ENCODE peak calls at places on chromosomes 3 and 15, in seven cellular contexts. J is astrocyte of the spinal cord, A is progenitor cell of endocrine pancreas, R is OCI-LY7, P is glutamatergic neuron, N is uterus, Z is heart left ventricle. L is an unnamed sample.

GRCh38 chr3:177358085-177358967 is 161.0 kb upstream of the TBL1XR1 start:
- DNase-seq in J (peak), A (no peak), R (peak), P (peak), N (peak), Z (peak), L (no peak)

GRCh38 chr3:129238945-129239705 is 10.3 kb upstream of the COPG1 start:
- DNase-seq in J (no peak), A (no peak), R (no peak), P (no peak), N (no peak), Z (no peak), L (no peak)

GRCh38 chr3:129211345-129211744 is 27.6 kb upstream of the CNBP start:
- DNase-seq in J (no peak), A (no peak), R (no peak), P (no peak), N (no peak), Z (no peak), L (no peak)

GRCh38 chr3:27114684-27115083 is 254.5 kb downstream of the NEK10 start:
- DNase-seq in J (peak), A (no peak), R (no peak), P (no peak), N (no peak), Z (no peak), L (no peak)

GRCh38 chr3:40597441-40597840 is 72.7 kb downstream of the ZNF621 start:
- DNase-seq in J (peak), A (no peak), R (no peak), P (no peak), N (no peak), Z (no peak), L (no peak)

GRCh38 chr3:62923092-62923491 is 47.9 kb upstream of the CADPS start:
- DNase-seq in J (no peak), A (no peak), R (no peak), P (no peak), N (no peak), Z (no peak), L (no peak)

GRCh38 chr3:39805650-39806049 is 3.8 kb upstream of the MYRIP start:
- DNase-seq in J (no peak), A (no peak), R (no peak), P (no peak), N (no peak), Z (no peak), L (no peak)

GRCh38 chr3:49001155-49001554 is 6.0 kb upstream of the WDR6 start:
- DNase-seq in J (no peak), A (no peak), R (no peak), P (no peak), N (no peak), Z (no peak), L (no peak)

GRCh38 chr3:162492446-162493081 is 996.0 kb downstream of the OTOL1 start:
- DNase-seq in J (peak), A (no peak), R (no peak), P (no peak), N (no peak), Z (no peak), L (no peak)

GRCh38 chr3:71962561-71963240 is 177.8 kb upstream of the PROK2 start:
- DNase-seq in J (no peak), A (no peak), R (no peak), P (no peak), N (no peak), Z (no peak), L (no peak)

GRCh38 chr15:45091161-45091560 is 22.8 kb downstream of the DUOX2 start:
- DNase-seq in J (no peak), A (no peak), R (no peak), P (no peak), N (no peak), Z (no peak), L (no peak)

GRCh38 chr3:97872209-97873042 is 50.6 kb downstream of the CRYBG3 start:
- DNase-seq in J (peak), A (no peak), R (no peak), P (no peak), N (peak), Z (no peak), L (no peak)

GRCh38 chr3:44665173-44665572 is 16.6 kb downstream of the ZNF35 start:
- DNase-seq in J (no peak), A (no peak), R (no peak), P (no peak), N (no peak), Z (no peak), L (no peak)

GRCh38 chr3:44659015-44659414 is 10.5 kb downstream of the ZNF35 start:
- DNase-seq in J (no peak), A (no peak), R (no peak), P (no peak), N (no peak), Z (no peak), L (no peak)

GRCh38 chr3:44661189-44661588 is 12.7 kb downstream of the ZNF35 start:
- DNase-seq in J (no peak), A (no peak), R (peak), P (no peak), N (no peak), Z (no peak), L (no peak)

DNA sequence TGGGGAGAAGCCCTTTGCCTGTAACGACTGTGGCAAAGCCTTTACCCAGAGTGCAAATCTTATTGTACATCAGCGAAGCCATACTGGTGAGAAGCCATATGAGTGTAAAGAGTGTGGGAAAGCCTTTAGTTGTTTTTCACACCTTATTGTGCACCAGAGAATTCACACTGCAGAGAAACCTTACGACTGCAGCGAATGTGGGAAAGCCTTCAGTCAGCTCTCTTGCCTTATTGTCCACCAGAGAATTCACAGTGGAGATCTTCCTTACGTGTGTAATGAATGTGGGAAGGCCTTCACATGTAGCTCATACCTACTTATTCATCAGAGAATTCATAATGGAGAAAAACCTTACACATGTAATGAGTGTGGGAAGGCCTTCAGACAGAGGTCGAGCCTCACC is 10.9 kb downstream of the ZNF35 start:
- DNase-seq in J (no peak), A (no peak), R (no peak), P (no peak), N (no peak), Z (no peak), L (no peak)
- TF ChIP-seq CTCF in J (no peak), A (no peak), R (no peak), P (no peak), N (no peak), Z (no peak), L (no peak)

GRCh38 chr3:171585029-171585428 is 124.8 kb upstream of the TNIK start:
- DNase-seq in J (no peak), A (no peak), R (no peak), P (no peak), N (no peak), Z (no peak), L (no peak)

GRCh38 chr3:171584100-171584499 is 123.9 kb upstream of the TNIK start:
- DNase-seq in J (no peak), A (no peak), R (no peak), P (no peak), N (no peak), Z (no peak), L (no peak)

GRCh38 chr3:171591059-171591458 is 130.9 kb upstream of the TNIK start:
- DNase-seq in J (no peak), A (no peak), R (no peak), P (no peak), N (no peak), Z (no peak), L (no peak)

DNA sequence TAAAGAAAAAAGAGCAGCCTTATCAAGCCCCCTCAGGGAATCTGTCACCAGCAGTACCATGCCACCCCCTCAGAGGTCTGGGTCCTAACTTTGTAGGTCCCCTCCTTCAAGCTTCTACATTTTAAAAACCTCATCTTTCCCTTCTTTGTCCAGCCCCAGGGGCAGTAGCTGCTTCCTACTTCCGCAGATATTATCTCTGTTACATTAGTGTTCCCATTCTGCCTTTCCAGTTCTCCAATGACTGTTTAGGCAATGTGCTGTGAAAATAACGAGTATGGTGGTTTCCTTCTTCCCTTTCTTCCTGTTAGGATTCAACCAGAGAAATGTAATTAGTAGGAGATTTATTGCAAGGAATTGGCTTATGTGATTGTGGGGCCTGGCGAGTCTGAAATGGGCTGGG is 126.1 kb upstream of the TNIK start:
- DNase-seq in J (no peak), A (no peak), R (no peak), P (no peak), N (no peak), Z (no peak), L (no peak)
- TF ChIP-seq CTCF in J (no peak), A (no peak), R (no peak), P (no peak), N (no peak), Z (no peak), L (no peak)

DNA sequence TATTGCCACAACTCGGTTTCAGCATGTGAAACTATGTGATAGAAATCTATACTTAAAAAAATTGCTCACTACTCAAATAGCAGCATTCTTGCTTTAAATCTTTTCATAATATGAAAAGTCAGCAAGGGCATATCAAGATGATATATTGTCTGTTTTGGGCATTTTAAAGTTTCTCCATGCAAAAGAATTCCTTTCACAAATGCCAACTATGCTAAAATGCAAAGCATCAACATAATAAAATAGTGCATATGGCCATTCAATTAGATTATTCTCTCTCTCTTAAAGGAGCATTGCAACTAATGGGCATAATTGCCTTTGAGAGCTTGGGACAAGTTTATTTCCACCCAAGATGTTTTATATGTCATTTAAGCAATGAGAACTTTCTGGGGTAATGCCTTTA is 475.1 kb downstream of the ZPLD1 start:
- DNase-seq in J (no peak), A (no peak), R (no peak), P (no peak), N (no peak), Z (no peak), L (no peak)
- TF ChIP-seq CTCF in J (no peak), A (no peak), R (no peak), P (no peak), N (no peak), Z (no peak), L (no peak)

DNA sequence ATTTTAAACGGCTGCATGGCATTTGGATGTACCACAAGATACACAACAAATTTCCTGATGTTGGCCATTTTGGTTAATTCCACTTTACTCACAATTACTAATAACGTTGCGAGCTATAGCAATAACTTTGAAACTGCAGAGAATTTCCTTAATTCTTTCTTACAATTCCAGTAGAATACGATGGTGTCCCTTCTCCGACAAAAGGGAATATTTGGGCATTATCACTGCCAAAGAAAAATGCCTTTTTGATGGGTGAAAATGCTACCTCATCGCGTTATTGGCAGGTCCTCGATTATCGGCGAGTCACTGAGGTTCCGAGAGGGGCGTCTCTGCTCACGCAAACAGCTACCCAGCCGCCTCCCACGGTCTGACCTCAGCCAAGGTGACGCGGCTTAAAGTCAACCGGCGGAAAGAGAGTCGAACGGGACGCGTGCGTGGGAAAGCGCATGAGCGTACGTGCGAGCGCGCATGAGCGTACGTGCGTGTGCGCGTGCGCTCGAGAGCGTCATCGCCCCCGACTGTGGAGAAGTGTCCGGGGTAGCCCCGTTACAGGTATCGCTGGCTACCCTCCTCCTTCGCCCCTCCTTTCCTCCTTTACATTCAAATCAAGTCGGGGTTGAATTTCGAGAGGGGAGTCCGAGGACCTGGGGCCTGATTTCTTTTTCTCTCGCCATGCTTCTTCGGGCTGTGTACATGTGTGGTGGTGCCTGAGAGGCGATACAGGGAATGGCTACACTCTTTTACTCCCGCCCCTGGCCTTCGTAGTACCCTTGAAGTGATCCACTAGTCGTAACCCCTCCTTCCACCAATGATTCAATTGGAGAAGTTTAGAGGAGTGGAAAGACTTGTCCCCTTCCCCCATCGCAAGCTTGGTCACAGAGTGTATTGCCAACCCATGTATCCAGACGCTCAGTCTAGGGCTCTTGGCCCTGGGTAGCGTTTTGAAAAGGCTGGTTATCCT is at the start of gene OXSM:
- DNase-seq in J (peak), A (peak), R (peak), P (peak), N (peak), Z (peak), L (peak)
- TF ChIP-seq CTCF in J (no peak), A (no peak), R (no peak), P (no peak), N (no peak), Z (no peak), L (no peak)

DNA sequence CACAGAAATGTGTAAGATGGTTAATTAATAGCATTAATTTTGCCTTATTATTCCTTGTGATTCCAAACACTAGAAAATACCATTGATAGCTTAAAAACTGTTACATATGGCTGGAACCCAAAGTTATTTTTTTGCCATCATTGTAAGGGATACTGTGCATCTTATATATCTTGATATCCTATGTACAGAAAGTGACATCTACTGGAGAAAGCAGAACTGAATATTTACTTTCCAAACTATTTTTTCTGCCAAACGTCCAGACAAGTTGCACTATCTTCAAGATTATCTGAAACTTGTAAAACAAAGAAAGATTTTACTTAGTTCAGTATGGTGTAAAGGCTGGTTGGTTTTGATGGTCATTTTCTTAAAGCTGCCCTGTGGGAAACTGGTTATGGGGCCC is 33.3 kb upstream of the MEIS2 start:
- DNase-seq in J (peak), A (no peak), R (peak), P (no peak), N (no peak), Z (no peak), L (no peak)
- TF ChIP-seq CTCF in J (peak), A (no peak), R (peak), P (no peak), N (peak), Z (no peak), L (peak)

GRCh38 chr15:81151389-81151788 is 17.3 kb downstream of the CFAP161 start:
- DNase-seq in J (no peak), A (no peak), R (no peak), P (no peak), N (no peak), Z (no peak), L (no peak)

GRCh38 chr15:81156324-81156723 is 22.3 kb downstream of the CFAP161 start:
- DNase-seq in J (no peak), A (no peak), R (no peak), P (no peak), N (no peak), Z (no peak), L (no peak)

GRCh38 chr15:81152799-81153198 is 18.7 kb downstream of the CFAP161 start:
- DNase-seq in J (no peak), A (no peak), R (no peak), P (no peak), N (no peak), Z (no peak), L (no peak)

GRCh38 chr15:81155375-81156218 is 21.5 kb downstream of the CFAP161 start:
- DNase-seq in J (peak), A (no peak), R (peak), P (no peak), N (peak), Z (no peak), L (no peak)

DNA sequence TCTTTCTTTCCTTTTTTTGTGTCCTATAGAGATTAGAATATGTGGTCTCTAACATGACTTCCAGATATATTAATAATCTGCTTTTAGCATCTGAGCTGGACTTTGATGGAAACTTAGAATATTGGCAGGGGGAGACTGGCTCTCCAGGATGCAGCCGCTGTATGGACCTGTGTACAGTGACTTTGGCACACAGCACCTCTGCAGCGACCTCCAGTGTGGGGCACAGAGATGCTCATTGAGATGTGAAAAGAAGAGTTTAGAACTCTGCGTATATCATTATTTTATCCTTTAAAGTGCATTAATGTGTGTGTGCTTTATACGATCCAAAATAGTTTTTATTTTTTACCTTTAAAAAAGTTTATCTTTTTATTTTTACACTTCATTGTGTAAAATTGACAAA is 18.3 kb downstream of the CFAP161 start:
- DNase-seq in J (no peak), A (no peak), R (no peak), P (no peak), N (no peak), Z (no peak), L (no peak)
- TF ChIP-seq CTCF in J (no peak), A (no peak), R (peak), P (no peak), N (no peak), Z (no peak), L (peak)

DNA sequence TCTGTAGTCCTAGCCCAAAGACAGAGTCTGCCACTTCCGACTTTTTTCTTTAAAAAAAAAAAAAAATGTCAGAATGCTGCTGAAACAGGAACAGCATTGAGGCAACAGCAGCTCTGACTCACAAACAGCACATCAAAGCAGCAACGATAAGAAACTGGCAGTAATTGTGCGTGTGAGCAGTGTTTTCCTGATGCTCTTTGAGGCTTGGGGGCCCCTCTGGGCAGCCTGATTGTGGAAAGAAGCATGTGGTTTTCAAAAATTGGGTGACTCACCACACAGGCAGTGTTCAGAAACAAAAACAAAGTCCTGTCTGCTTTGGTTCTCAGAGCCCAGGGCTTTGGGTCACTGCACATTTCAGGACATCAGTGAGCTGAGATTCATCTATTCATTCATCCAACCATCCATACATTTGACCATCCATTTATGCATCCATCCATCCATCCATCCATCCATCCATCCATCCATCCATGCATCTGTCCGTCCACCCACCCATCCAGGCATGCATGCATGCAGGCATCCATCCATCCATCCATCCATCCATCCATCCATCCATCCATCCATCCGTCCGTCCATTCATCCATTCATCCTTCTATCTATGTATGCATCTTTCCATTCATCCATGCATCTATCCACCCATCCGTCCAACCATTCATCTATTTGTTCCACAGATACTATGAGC is 308.4 kb downstream of the RPLP1 start:
- DNase-seq in J (peak), A (no peak), R (peak), P (no peak), N (peak), Z (peak), L (no peak)
- TF ChIP-seq CTCF in J (no peak), A (no peak), R (no peak), P (no peak), N (no peak), Z (no peak), L (no peak)

DNA sequence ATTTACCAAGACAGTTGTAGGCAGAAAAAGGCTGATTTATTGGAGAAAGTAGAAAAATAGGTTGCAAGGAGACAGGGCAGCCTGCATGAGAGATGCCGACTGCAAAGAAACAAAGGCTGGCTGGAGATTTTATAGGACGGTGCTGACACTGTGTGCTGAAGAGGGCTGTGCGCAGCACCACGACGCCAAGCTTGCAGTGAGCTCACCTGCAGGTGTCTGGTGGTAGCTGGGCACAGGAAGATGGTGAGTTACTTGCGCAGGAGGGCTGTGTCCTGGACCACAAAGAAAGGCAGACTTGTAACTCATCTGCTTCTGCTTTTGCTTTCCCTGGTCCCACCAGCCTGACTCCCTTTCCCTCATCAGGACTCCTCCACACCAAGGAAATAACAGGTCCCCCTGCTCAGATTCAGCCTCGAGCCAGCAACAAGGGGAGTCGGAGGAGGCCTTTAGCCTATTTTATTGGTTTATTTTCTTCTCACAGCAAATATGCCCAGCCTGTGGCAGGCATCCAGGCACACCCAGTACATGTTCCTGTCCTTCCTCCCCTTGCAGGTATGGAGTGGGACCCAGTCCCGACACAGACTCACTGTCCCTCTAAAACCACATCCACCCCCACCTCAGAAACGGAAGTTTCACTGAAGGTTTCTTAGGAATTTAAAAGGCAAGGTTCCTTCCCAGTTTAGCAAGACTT is 35.7 kb upstream of the FLNB start:
- DNase-seq in J (no peak), A (no peak), R (peak), P (no peak), N (no peak), Z (no peak), L (no peak)
- TF ChIP-seq CTCF in J (no peak), A (no peak), R (no peak), P (no peak), N (no peak), Z (no peak), L (no peak)